ENCODE peak calls at places on chromosomes 12 and 14, in seven cellular contexts. K is fibroblast of lung; J is fibroblast of the conjunctiva; D is fibroblast of mammary gland; Q is H54; Y is uterus; P is activated CD4-positive, CD25-positive, alpha-beta regulatory T cell. X is an unnamed sample.

GRCh38 chr12:6426882-6427671 is 17.7 kb upstream of the CD27 start:
- DNase-seq in P (peak; percentile 70), D (no peak), J (no peak), Q (no peak), K (no peak), Y (no peak), X (no peak)

GRCh38 chr12:104680070-104680469 is 223.3 kb downstream of the CHST11 start:
- DNase-seq in K (no peak), Q (no peak), J (no peak), D (no peak), P (no peak), Y (no peak), X (no peak)

GRCh38 chr12:109818900-109819500 is 14.2 kb downstream of the TRPV4 start:
- DNase-seq in P (no peak), K (peak; percentile 20), J (peak; percentile 14), Y (no peak), Q (peak; percentile 73), D (peak; percentile 26), X (peak; percentile 65)

GRCh38 chr14:35825968-35826217 is 245 bp upstream of the BRMS1L start:
- DNase-seq in D (no peak), J (no peak), K (no peak), Y (no peak), Q (no peak), P (no peak), X (no peak)

GRCh38 chr12:126676426-126676825 is 1590.5 kb upstream of the TMEM132C start:
- DNase-seq in Y (no peak), P (no peak), J (no peak), K (peak; percentile 20), Q (no peak), D (no peak), X (no peak)

GRCh38 chr12:93976024-93976423 is 172.4 kb upstream of the PLXNC1 start:
- DNase-seq in Q (no peak), Y (no peak), P (no peak), D (no peak), J (no peak), K (no peak), X (no peak)

GRCh38 chr12:96907681-96908163 is 665 bp downstream of the NEDD1 start:
- DNase-seq in J (peak; percentile 3), P (no peak), Q (no peak), D (peak; percentile 30), Y (no peak), K (peak; percentile 39), X (no peak)

GRCh38 chr12:12542286-12542685 is 20.4 kb downstream of the DUSP16 start:
- DNase-seq in J (no peak), Y (no peak), D (no peak), Q (no peak), K (no peak), P (no peak), X (no peak)

GRCh38 chr14:64801046-64801445 is 78.7 kb downstream of the SPTB start:
- DNase-seq in Y (no peak), J (no peak), D (no peak), Q (no peak), K (no peak), P (no peak), X (no peak)

GRCh38 chr12:71057330-71057729 is 100.5 kb downstream of the TSPAN8 start:
- DNase-seq in P (no peak), J (peak; percentile 60), D (peak; percentile 47), Q (no peak), Y (no peak), K (no peak), X (no peak)

GRCh38 chr14:44897844-44898151 is 63.9 kb downstream of the KLHL28 start:
- DNase-seq in J (no peak), Y (no peak), D (peak; percentile 19), P (no peak), K (no peak), Q (no peak), X (no peak)

GRCh38 chr14:104895786-104896642 is 28.7 kb upstream of the PLD4 start:
- DNase-seq in J (no peak), P (no peak), Y (peak; percentile 18), Q (no peak), K (no peak), D (no peak), X (no peak)

GRCh38 chr12:89529738-89530137 is 3.9 kb upstream of the POC1B start:
- DNase-seq in K (peak; percentile 31), J (no peak), Y (no peak), Q (peak; percentile 37), D (peak; percentile 67), P (no peak), X (peak; percentile 45)

GRCh38 chr14:50347521-50347920 is 35.4 kb downstream of the DMAC2L start:
- DNase-seq in K (peak; percentile 72), J (peak; percentile 45), D (peak; percentile 71), Y (no peak), Q (no peak), P (no peak), X (no peak)

GRCh38 chr14:87816421-87816820 is 176.6 kb downstream of the GALC start:
- DNase-seq in Q (no peak), D (no peak), Y (no peak), K (no peak), P (no peak), J (no peak), X (no peak)

GRCh38 chr12:76952995-76953394 is 74.2 kb upstream of the CSRP2 start:
- DNase-seq in K (no peak), Y (no peak), P (no peak), D (no peak), Q (no peak), J (no peak), X (no peak)

GRCh38 chr12:64585085-64585484 is 25.2 kb upstream of the RASSF3 start:
- DNase-seq in P (no peak), J (no peak), Q (no peak), D (no peak), Y (no peak), K (no peak), X (no peak)

GRCh38 chr12:95319694-95320331 is 102.2 kb downstream of the VEZT start:
- DNase-seq in Y (no peak), D (no peak), J (no peak), K (peak; percentile 61), P (no peak), Q (no peak), X (no peak)

GRCh38 chr12:128339121-128339520 is 72.2 kb downstream of the TMEM132C start:
- DNase-seq in P (no peak), J (no peak), Y (peak; percentile 20), D (no peak), Q (no peak), K (no peak), X (no peak)

GRCh38 chr14:91149462-91149861 is 35.6 kb downstream of the DGLUCY start:
- DNase-seq in Q (peak; percentile 74), J (peak; percentile 99), P (no peak), Y (peak; percentile 77), D (peak; percentile 100), K (peak; percentile 100), X (peak; percentile 53)

GRCh38 chr12:123393747-123394146 is 9.8 kb downstream of the KMT5A start:
- DNase-seq in Y (no peak), Q (no peak), J (no peak), D (peak; percentile 57), P (no peak), K (no peak), X (no peak)

GRCh38 chr14:42421377-42422078 is 814.9 kb downstream of the LRFN5 start:
- DNase-seq in J (no peak), D (no peak), Y (no peak), Q (no peak), P (no peak), K (no peak), X (no peak)

X was measured in HTR-8/SVneo.